ENCODE peak calls at places on chromosomes 4 and X, in six cellular contexts. E is GM23248; L is pancreas; M is lung; Z is effector memory CD4-positive, alpha-beta T cell; Q is mesendoderm. J is an unnamed sample.

GRCh38 chr4:123673971-123674370 is 277.4 kb downstream of the SPRY1 start:
- DNase-seq in E (peak; percentile 53), L (no peak), M (no peak), Z (no peak), Q (peak; percentile 19), J (no peak)

GRCh38 chr4:87949961-87950360 is 25.6 kb upstream of the SPP1 start:
- DNase-seq in E (peak; percentile 8), L (no peak), M (no peak), Z (no peak), Q (no peak), J (no peak)

GRCh38 chr4:140989944-140990343 is 143.3 kb downstream of the RNF150 start:
- DNase-seq in E (no peak), L (no peak), M (no peak), Z (no peak), Q (no peak), J (no peak)

GRCh38 chr4:25450491-25450901 is 73.4 kb downstream of the ANAPC4 start:
- DNase-seq in E (no peak), L (no peak), M (no peak), Z (no peak), Q (no peak), J (no peak)

GRCh38 chr4:97548943-97549583 is 594.2 kb downstream of the STPG2 start:
- DNase-seq in E (no peak), L (no peak), M (no peak), Z (no peak), Q (no peak), J (no peak)

GRCh38 chr4:138414202-138414601 is 172.1 kb upstream of the SLC7A11 start:
- DNase-seq in E (no peak), L (no peak), M (no peak), Z (no peak), Q (no peak), J (no peak)

GRCh38 chrX:120485562-120486520 is 16.7 kb upstream of the LAMP2 start:
- DNase-seq in E (peak; percentile 82), L (peak; percentile 80), M (peak; percentile 69), Z (peak; percentile 31), Q (peak; percentile 94), J (peak; percentile 66)

GRCh38 chr4:26048378-26048882 is 134.4 kb downstream of the SMIM20 start:
- DNase-seq in E (peak; percentile 96), L (no peak), M (peak; percentile 40), Z (no peak), Q (no peak), J (peak; percentile 43)

GRCh38 chr4:162645381-162645780 is 481.6 kb upstream of the FSTL5 start:
- DNase-seq in E (no peak), L (no peak), M (no peak), Z (no peak), Q (peak; percentile 71), J (no peak)

GRCh38 chrX:85611926-85612325 is 232.5 kb upstream of the POF1B start:
- DNase-seq in E (peak; percentile 21), L (no peak), M (no peak), Z (no peak), Q (no peak), J (no peak)

GRCh38 chrX:111511477-111511876 is at the start of gene SERTM2:
- DNase-seq in E (no peak), L (no peak), M (no peak), Z (no peak), Q (peak; percentile 77), J (no peak)

GRCh38 chr4:153649572-153649991 is 34.5 kb upstream of the TLR2 start:
- DNase-seq in E (peak; percentile 56), L (no peak), M (no peak), Z (no peak), Q (peak; percentile 64), J (no peak)

GRCh38 chr4:38230121-38230728 is 270.0 kb downstream of the PTTG2 start:
- DNase-seq in E (no peak), L (no peak), M (no peak), Z (no peak), Q (no peak), J (no peak)

GRCh38 chrX:2710041-2710471 is 19.0 kb downstream of the CD99 start:
- DNase-seq in E (peak; percentile 95), L (peak; percentile 10), M (no peak), Z (no peak), Q (peak; percentile 62), J (no peak)

GRCh38 chrX:132565273-132565672 is 76.4 kb upstream of the MBNL3 start:
- DNase-seq in E (no peak), L (no peak), M (no peak), Z (no peak), Q (no peak), J (no peak)

GRCh38 chrX:53280316-53280702 is 1.1 kb downstream of the IQSEC2 start:
- DNase-seq in E (no peak), L (no peak), M (no peak), Z (no peak), Q (no peak), J (no peak)

GRCh38 chrX:94389044-94389443 is 715.0 kb downstream of the FAM133A start:
- DNase-seq in E (no peak), L (no peak), M (no peak), Z (no peak), Q (no peak), J (no peak)

GRCh38 chrX:9681422-9681821 is 84.2 kb downstream of the GPR143 start:
- DNase-seq in E (peak; percentile 3), L (no peak), M (no peak), Z (no peak), Q (no peak), J (no peak)

GRCh38 chr4:182578402-182578801 is 335.2 kb downstream of the TENM3 start:
- DNase-seq in E (peak; percentile 64), L (no peak), M (peak; percentile 54), Z (no peak), Q (peak; percentile 93), J (no peak)

GRCh38 chrX:70476934-70477733 is 32.5 kb downstream of the DLG3 start:
- DNase-seq in E (peak; percentile 56), L (peak; percentile 65), M (no peak), Z (no peak), Q (peak; percentile 59), J (peak; percentile 11)

GRCh38 chrX:128460835-128461234 is 408.6 kb upstream of the ACTRT1 start:
- DNase-seq in E (no peak), L (no peak), M (no peak), Z (no peak), Q (peak; percentile 29), J (no peak)

GRCh38 chr4:169256101-169256612 is 14.6 kb downstream of the SH3RF1 start:
- DNase-seq in E (peak; percentile 80), L (no peak), M (no peak), Z (no peak), Q (no peak), J (no peak)

GRCh38 chrX:48071064-48071985 is at the start of gene ZNF630:
- DNase-seq in E (peak; percentile 49), L (peak; percentile 89), M (peak; percentile 75), Z (no peak), Q (peak; percentile 87), J (peak; percentile 50)

GRCh38 chr4:52715255-52715897 is 35.8 kb downstream of the ERVMER34-1 start:
- DNase-seq in E (no peak), L (no peak), M (no peak), Z (no peak), Q (no peak), J (no peak)
- H3K27ac ChIP-seq in E (no peak overlapping the region), L (no peak overlapping the region), M (no peak overlapping the region), Z (no peak overlapping the region), Q (no peak overlapping the region), J (no peak overlapping the region)

GRCh38 chrX:150694738-150695410 is 1.7 kb downstream of the MTMR1 start:
- DNase-seq in E (no peak), L (no peak), M (no peak), Z (no peak), Q (no peak), J (no peak)

GRCh38 chrX:150692837-150693781 is at the start of gene MTMR1:
- DNase-seq in E (peak; percentile 49), L (peak; percentile 65), M (no peak), Z (peak; percentile 38), Q (peak; percentile 17), J (no peak)

GRCh38 chrX:150692296-150692695 is 900 bp upstream of the MTMR1 start:
- DNase-seq in E (no peak), L (no peak), M (no peak), Z (no peak), Q (no peak), J (no peak)

GRCh38 chrX:150696264-150696789 is 3.1 kb downstream of the MTMR1 start:
- DNase-seq in E (no peak), L (no peak), M (no peak), Z (no peak), Q (no peak), J (no peak)

DNA sequence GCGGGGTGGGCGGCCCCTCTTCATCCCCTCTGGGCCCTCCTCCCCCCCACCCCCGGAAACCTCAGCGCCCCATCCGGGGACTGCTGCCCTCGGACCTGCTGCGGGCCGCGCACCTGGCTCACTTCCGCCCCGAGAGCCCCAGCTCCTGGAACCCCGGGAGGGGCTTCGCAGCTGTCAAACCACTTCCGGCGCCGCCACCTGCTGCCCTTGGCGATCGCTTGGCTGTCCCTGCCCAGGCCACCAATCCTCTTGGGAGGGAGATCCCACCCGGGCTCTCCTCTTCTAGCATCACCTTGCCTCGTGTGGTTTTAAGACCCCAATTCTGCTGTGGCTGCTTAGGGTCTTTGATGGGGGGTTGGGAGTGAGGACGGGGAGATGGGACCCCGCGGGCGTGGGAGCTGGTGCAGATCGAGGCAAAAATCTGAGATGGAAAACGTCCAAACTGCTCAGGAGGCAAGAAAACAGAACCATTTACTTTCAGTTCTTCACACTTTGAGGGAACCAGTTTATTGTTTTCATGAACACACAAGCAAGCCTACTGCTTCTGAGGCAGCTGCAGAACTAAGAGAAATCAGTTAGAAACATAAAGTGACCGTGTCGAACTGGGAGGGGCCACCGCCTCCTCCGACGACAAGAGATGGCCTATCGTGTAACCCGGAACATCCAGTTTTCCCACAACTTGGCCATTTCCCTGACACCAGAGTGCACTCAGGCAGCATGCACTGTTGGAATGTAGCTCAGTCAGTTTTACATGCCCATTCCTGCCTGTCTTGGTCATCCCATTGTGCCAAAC is 782 bp downstream of the MTMR1 start:
- DNase-seq in E (peak; percentile 80), L (peak; percentile 90), M (peak; percentile 54), Z (peak; percentile 48), Q (peak; percentile 56), J (no peak)
- H3K27ac ChIP-seq in E (peak overlapping the region; percentile 89), L (peak overlapping the region; percentile 87), M (peak overlapping the region; percentile 88), Z (peak overlapping the region; percentile 78), Q (no peak overlapping the region), J (peak overlapping the region; percentile 90)

DNA sequence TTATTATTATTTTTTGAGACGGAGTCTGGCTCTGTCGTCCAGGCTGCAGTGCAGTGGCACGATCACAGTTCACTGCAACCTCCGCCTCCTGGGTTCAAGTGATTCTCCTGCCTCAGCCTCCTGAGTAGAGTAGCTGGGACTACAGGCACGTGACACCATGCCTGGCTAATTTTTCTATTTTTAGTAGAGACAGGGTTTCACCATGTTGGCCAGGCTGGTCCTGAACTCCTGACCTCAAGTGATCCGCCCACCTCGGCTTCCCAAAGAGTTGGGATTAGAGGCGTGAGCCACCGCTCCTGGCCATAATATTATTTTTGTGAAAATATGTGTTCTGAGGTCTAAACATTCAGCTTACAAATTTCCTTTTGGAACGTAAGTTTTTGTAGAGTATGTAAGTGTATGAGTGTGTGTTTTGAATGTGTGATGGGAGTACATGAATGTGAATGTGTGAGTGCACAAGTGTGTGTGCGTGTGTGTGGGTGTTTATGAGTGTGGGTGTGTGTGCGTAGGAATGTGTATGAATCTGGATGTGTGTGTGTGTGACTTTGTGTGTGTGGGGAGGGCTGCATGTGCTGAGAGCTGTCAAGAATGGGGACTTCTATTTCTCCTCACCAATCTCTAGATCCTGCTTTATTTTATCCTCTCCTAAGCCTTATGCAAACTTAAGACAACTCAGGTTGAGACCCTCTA is 5.7 kb upstream of the MGST2 start:
- DNase-seq in E (no peak), L (no peak), M (no peak), Z (no peak), Q (no peak), J (no peak)
- H3K27ac ChIP-seq in E (no peak overlapping the region), L (no peak overlapping the region), M (no peak overlapping the region), Z (no peak overlapping the region), Q (no peak overlapping the region), J (no peak overlapping the region)

GRCh38 chr4:71201817-71202576 is 136.8 kb upstream of the SLC4A4 start:
- DNase-seq in E (no peak), L (no peak), M (no peak), Z (no peak), Q (peak; percentile 19), J (no peak)
- H3K27ac ChIP-seq in E (no peak overlapping the region), L (peak overlapping the region; percentile 47), M (no peak overlapping the region), Z (no peak overlapping the region), Q (no peak overlapping the region), J (no peak overlapping the region)